ENCODE peak calls at places on chromosomes 11 and 22, in four cellular contexts. L is keratinocyte, U is colonic mucosa, O is PC-3. Q is an unnamed sample.
A peak's percentile ranks its signal among the peaks of the same experiment; 100 is the strongest.

GRCh38 chr11:3169235-3169951 is 4.3 kb upstream of the OSBPL5 start:
- DNase-seq in U (no peak), O (peak; percentile 52), L (no peak), Q (peak; percentile 87)

GRCh38 chr11:87743002-87743401 is 432.2 kb downstream of the RAB38 start:
- DNase-seq in O (peak; percentile 51), L (no peak), U (no peak), Q (peak; percentile 68)

GRCh38 chr11:134063991-134064747 is 4.7 kb upstream of the JAM3 start:
- DNase-seq in L (no peak), O (no peak), U (no peak), Q (no peak)

GRCh38 chr11:31828217-31828616 is 17.1 kb upstream of the PAX6 start:
- DNase-seq in L (no peak), O (no peak), U (no peak), Q (no peak)

GRCh38 chr22:48760481-48761238 is 1067.0 kb downstream of the BRD1 start:
- DNase-seq in L (no peak), U (peak; percentile 9), O (no peak), Q (peak; percentile 26)

GRCh38 chr22:17919276-17920144 is 104.9 kb downstream of the MICAL3 start:
- DNase-seq in U (peak; percentile 38), O (no peak), L (no peak), Q (peak; percentile 83)

GRCh38 chr11:11944444-11944843 is 64.0 kb downstream of the DKK3 start:
- DNase-seq in L (no peak), O (no peak), U (no peak), Q (no peak)

GRCh38 chr22:41237707-41238569 is 2.8 kb downstream of the CHADL start:
- DNase-seq in O (peak; percentile 71), L (no peak), U (peak; percentile 82), Q (peak; percentile 96)

GRCh38 chr22:23313791-23314567 is 133.7 kb downstream of the BCR start:
- DNase-seq in L (no peak), U (no peak), O (no peak), Q (peak; percentile 42)

GRCh38 chr11:82733444-82734119 is at the start of gene FAM181B:
- DNase-seq in U (peak; percentile 31), O (no peak), L (no peak), Q (peak; percentile 94)

GRCh38 chr11:130947481-130947880 is 31.2 kb upstream of the SNX19 start:
- DNase-seq in L (peak; percentile 78), O (peak; percentile 10), U (no peak), Q (no peak)

GRCh38 chr11:123246749-123247497 is 51.9 kb upstream of the CLMP start:
- DNase-seq in O (peak; percentile 92), L (peak; percentile 21), U (peak; percentile 82), Q (peak; percentile 96)

GRCh38 chr22:49515486-49515885 is 312.2 kb downstream of the BRD1 start:
- DNase-seq in U (no peak), L (no peak), O (no peak), Q (peak; percentile 49)

GRCh38 chr11:22130462-22131053 is 62.3 kb upstream of the ANO5 start:
- DNase-seq in O (peak; percentile 2), U (no peak), L (no peak), Q (no peak)

GRCh38 chr11:72740060-72740424 is 12.2 kb downstream of the ARAP1 start:
- DNase-seq in O (no peak), L (no peak), U (no peak), Q (no peak)

GRCh38 chr11:58740447-58740846 is 8.7 kb upstream of the GLYAT start:
- DNase-seq in U (no peak), O (no peak), L (no peak), Q (peak; percentile 44)

GRCh38 chr22:29337631-29338284 is 22.3 kb upstream of the RASL10A start:
- DNase-seq in O (no peak), L (no peak), U (no peak), Q (no peak)

GRCh38 chr22:29338398-29338797 is 22.9 kb upstream of the RASL10A start:
- DNase-seq in O (no peak), U (no peak), L (no peak), Q (no peak)

GRCh38 chr22:29334696-29335344 is 19.3 kb upstream of the RASL10A start:
- DNase-seq in L (no peak), U (no peak), O (peak; percentile 81), Q (no peak)

GRCh38 chr22:29335656-29336055 is 20.2 kb upstream of the RASL10A start:
- DNase-seq in U (no peak), L (no peak), O (no peak), Q (no peak)

DNA sequence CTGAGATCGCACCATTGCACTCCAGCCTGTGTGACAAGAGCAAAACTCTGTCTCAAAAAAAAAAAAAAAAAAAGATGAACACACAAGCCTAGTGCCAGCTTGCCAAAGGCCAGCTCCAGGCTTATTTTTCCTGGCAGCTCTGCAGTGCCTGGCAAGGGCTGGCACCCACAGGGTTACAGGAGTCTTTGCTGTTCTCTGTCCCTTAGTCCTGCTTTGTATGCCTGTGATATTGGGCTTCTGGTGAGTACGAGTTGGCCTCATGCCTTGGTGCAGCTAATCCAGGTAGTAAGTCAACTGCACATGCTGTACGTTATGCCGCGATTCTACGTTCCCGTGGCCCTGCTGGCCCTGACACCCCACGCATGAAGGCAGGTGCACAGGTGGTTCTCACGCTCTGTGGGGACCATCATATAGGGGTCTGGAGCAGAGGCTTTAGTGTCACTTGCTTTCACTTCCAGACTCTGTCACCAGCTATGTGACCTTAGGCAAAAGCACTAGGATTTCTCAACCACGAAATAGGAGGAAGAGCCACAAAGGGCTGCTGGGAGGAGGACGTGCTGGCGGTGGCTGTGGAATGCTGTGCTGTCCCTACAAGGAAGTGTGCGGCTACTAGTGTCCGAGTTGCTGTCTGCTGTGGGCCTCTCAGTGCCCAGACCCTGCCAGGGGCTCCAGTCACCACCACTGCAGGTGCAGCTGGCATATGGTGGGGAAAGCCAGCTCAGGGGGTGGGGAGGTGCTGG is 21.4 kb upstream of the RASL10A start:
- DNase-seq in L (no peak), U (no peak), O (no peak), Q (no peak)
- H3K27ac ChIP-seq in L (no peak overlapping the region), U (no peak overlapping the region), O (no peak overlapping the region), Q (no peak overlapping the region)

DNA sequence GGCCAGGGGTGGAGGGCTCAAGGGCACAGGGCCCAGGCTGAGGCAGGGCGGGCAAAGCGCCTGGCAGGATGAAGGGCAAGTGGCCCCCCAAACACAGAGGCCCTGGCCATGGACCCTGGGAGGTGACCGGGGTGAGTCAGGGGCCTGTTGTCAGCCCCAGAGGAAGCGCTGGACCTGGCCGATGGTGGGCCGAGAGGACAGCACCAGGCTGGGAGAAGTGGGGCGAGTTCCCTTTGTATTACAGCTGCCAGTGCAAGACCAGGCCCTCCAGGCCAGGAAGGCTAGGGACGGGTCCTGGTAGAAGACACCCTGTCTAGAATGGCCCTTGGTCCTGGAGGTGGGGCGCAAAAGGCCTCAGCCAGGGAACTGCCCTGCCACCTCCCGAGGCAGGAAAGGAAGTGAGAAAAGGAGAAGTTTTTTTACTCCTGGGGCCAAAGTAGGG is 12.8 kb downstream of the CXCR5 start:
- DNase-seq in L (no peak), O (no peak), U (no peak), Q (peak; percentile 70)
- H3K9ac ChIP-seq in L (no peak overlapping the region), O (no peak overlapping the region), U (no peak overlapping the region), Q (no peak overlapping the region)

GRCh38 chr11:125083312-125084056 is 20.4 kb downstream of the SLC37A2 start:
- DNase-seq in O (no peak), U (no peak), L (no peak), Q (peak; percentile 29)
- H3K27ac ChIP-seq in O (peak overlapping the region; percentile 95), U (no peak overlapping the region), L (peak overlapping the region; percentile 87), Q (no peak overlapping the region)

GRCh38 chr22:24698266-24698926 is 76.1 kb downstream of the PIWIL3 start:
- DNase-seq in O (no peak), U (no peak), L (no peak), Q (no peak)
- H3K9ac ChIP-seq in O (no peak overlapping the region), U (no peak overlapping the region), L (no peak overlapping the region), Q (no peak overlapping the region)

GRCh38 chr11:102364991-102365390 is 18.0 kb downstream of the BIRC2 start:
- DNase-seq in L (no peak), O (no peak), U (no peak), Q (no peak)

GRCh38 chr11:102368472-102368871 is 21.5 kb downstream of the BIRC2 start:
- DNase-seq in O (no peak), L (no peak), U (no peak), Q (no peak)

DNA sequence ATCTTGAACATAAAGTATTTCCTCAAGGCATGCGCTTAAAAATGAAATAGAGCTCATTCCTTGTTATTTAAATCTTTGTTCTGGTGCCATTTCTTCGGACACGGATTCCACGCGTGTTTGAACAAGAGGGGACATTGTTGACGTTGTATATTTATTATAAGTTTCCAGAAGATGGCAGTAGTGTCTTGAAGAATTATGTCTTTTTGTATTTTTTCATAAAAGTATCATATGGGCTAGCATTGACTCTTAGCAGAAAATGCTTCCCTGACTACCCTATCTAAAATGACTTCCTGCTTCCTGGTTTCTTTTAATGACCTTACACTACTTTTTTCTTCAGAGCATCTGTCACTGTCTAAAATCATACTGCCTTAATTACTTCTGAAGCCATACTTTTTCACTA is 20.4 kb downstream of the BIRC2 start:
- DNase-seq in L (no peak), O (peak; percentile 59), U (no peak), Q (no peak)
- H3K27ac ChIP-seq in L (no peak overlapping the region), O (no peak overlapping the region), U (no peak overlapping the region), Q (no peak overlapping the region)

GRCh38 chr22:21640810-21641209 is 1.3 kb upstream of the SDF2L1 start:
- DNase-seq in L (no peak), O (no peak), U (no peak), Q (no peak)

GRCh38 chr22:21641417-21641794 is 696 bp upstream of the SDF2L1 start:
- DNase-seq in L (no peak), U (peak; percentile 68), O (peak; percentile 44), Q (peak; percentile 83)

GRCh38 chr22:21643533-21644357 is 1.6 kb downstream of the SDF2L1 start:
- DNase-seq in U (no peak), L (no peak), O (no peak), Q (no peak)

GRCh38 chr22:21642584-21643448 is 714 bp downstream of the SDF2L1 start:
- DNase-seq in O (peak; percentile 69), L (no peak), U (peak; percentile 78), Q (peak; percentile 90)

GRCh38 chr22:21641795-21642583 is at the start of gene SDF2L1:
- DNase-seq in L (peak; percentile 90), U (peak; percentile 99), O (peak; percentile 97), Q (peak; percentile 99)
- H3K9ac ChIP-seq in L (peak within 1 kb of the TSS; percentile 91), U (peak within 1 kb of the TSS; percentile 71), O (peak within 1 kb of the TSS; percentile 97), Q (peak within 1 kb of the TSS; percentile 84)

GRCh38 chr11:105033781-105034180 is 1.2 kb downstream of the CASP1 start:
- DNase-seq in O (no peak), L (no peak), U (no peak), Q (no peak)

GRCh38 chr11:105035262-105035620 is 297 bp upstream of the CASP1 start:
- DNase-seq in U (no peak), O (no peak), L (no peak), Q (no peak)

GRCh38 chr11:105027671-105028070 is 4.7 kb upstream of the CASP5 start:
- DNase-seq in O (no peak), U (no peak), L (no peak), Q (no peak)

GRCh38 chr11:105032495-105032894 is 2.4 kb downstream of the CASP1 start:
- DNase-seq in O (no peak), U (no peak), L (no peak), Q (no peak)

DNA sequence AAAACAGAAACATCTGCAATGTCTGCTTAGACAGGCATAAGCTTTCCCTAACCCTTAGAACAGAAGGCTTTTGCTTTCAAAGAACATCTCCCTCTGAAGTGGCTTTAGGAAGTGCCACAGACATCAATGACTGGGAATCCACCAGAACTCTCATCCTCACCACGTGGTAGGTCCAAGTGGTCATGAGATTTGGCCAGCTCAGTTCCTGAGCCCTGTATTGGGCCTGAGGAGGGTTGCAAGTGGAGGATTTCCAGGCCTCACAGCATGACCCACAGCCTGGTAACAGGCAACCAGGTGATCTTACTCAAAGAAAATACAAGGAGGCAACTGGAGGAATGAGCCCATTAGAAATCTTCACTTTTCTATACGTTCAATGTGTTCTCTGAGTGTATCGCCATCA is 1.6 kb downstream of the CASP1 start:
- DNase-seq in L (no peak), U (no peak), O (no peak), Q (no peak)
- H3K27ac ChIP-seq in L (no peak overlapping the region), U (peak overlapping the region; percentile 84), O (no peak overlapping the region), Q (no peak overlapping the region)